ENCODE peak calls at places on chromosomes 13 and 19, in four cellular contexts. One of them, this sample, is unnamed.

GRCh38 chr19:6744381-6745288 is 5.2 kb downstream of the TRIP10 start:
- DNase-seq in fibroblast of pulmonary artery: peak; percentile 92
- DNase-seq in activated naive CD8-positive, alpha-beta T cell treated with anti-CD3 and anti-CD28 coated beads, Interleukin-2, amount 50 U/mL, for 24 hours: no peak
- DNase-seq in T-helper 2 cell: no peak
- DNase-seq in this sample: peak; percentile 76

GRCh38 chr19:58089846-58090245 is 8.2 kb downstream of the ZSCAN18 start:
- DNase-seq in fibroblast of pulmonary artery: no peak
- DNase-seq in activated naive CD8-positive, alpha-beta T cell treated with anti-CD3 and anti-CD28 coated beads, Interleukin-2, amount 50 U/mL, for 24 hours: no peak
- DNase-seq in T-helper 2 cell: no peak
- DNase-seq in this sample: no peak

GRCh38 chr19:3146677-3147100 is 10.9 kb downstream of the GNA15 start:
- DNase-seq in fibroblast of pulmonary artery: no peak
- DNase-seq in activated naive CD8-positive, alpha-beta T cell treated with anti-CD3 and anti-CD28 coated beads, Interleukin-2, amount 50 U/mL, for 24 hours: peak; percentile 79
- DNase-seq in T-helper 2 cell: peak; percentile 54
- DNase-seq in this sample: no peak

GRCh38 chr13:71760226-71760591 is 106.8 kb downstream of the DACH1 start:
- DNase-seq in fibroblast of pulmonary artery: no peak
- DNase-seq in activated naive CD8-positive, alpha-beta T cell treated with anti-CD3 and anti-CD28 coated beads, Interleukin-2, amount 50 U/mL, for 24 hours: no peak
- DNase-seq in T-helper 2 cell: no peak
- DNase-seq in this sample: no peak

GRCh38 chr19:49361438-49362047 is 673 bp downstream of the TEAD2 start:
- DNase-seq in fibroblast of pulmonary artery: peak; percentile 88
- DNase-seq in activated naive CD8-positive, alpha-beta T cell treated with anti-CD3 and anti-CD28 coated beads, Interleukin-2, amount 50 U/mL, for 24 hours: peak; percentile 25
- DNase-seq in T-helper 2 cell: no peak
- DNase-seq in this sample: peak; percentile 93

GRCh38 chr13:90719452-90719851 is 628.0 kb upstream of the MIR17HG start:
- DNase-seq in fibroblast of pulmonary artery: peak; percentile 20
- DNase-seq in activated naive CD8-positive, alpha-beta T cell treated with anti-CD3 and anti-CD28 coated beads, Interleukin-2, amount 50 U/mL, for 24 hours: no peak
- DNase-seq in T-helper 2 cell: no peak
- DNase-seq in this sample: peak; percentile 26

GRCh38 chr13:80297094-80297493 is 43.8 kb downstream of the SPRY2 start:
- DNase-seq in fibroblast of pulmonary artery: no peak
- DNase-seq in activated naive CD8-positive, alpha-beta T cell treated with anti-CD3 and anti-CD28 coated beads, Interleukin-2, amount 50 U/mL, for 24 hours: no peak
- DNase-seq in T-helper 2 cell: no peak
- DNase-seq in this sample: no peak

GRCh38 chr13:50942630-50943311 is 33.2 kb downstream of the RNASEH2B start:
- DNase-seq in fibroblast of pulmonary artery: no peak
- DNase-seq in activated naive CD8-positive, alpha-beta T cell treated with anti-CD3 and anti-CD28 coated beads, Interleukin-2, amount 50 U/mL, for 24 hours: no peak
- DNase-seq in T-helper 2 cell: no peak
- DNase-seq in this sample: no peak

GRCh38 chr13:73767747-73768315 is 366.4 kb downstream of the KLF12 start:
- DNase-seq in fibroblast of pulmonary artery: no peak
- DNase-seq in activated naive CD8-positive, alpha-beta T cell treated with anti-CD3 and anti-CD28 coated beads, Interleukin-2, amount 50 U/mL, for 24 hours: peak; percentile 41
- DNase-seq in T-helper 2 cell: no peak
- DNase-seq in this sample: no peak

GRCh38 chr13:56400774-56401173 is 739.9 kb upstream of the PRR20A start:
- DNase-seq in fibroblast of pulmonary artery: no peak
- DNase-seq in activated naive CD8-positive, alpha-beta T cell treated with anti-CD3 and anti-CD28 coated beads, Interleukin-2, amount 50 U/mL, for 24 hours: no peak
- DNase-seq in T-helper 2 cell: no peak
- DNase-seq in this sample: no peak

GRCh38 chr13:51727634-51728274 is 76.2 kb downstream of the DHRS12 start:
- DNase-seq in fibroblast of pulmonary artery: no peak
- DNase-seq in activated naive CD8-positive, alpha-beta T cell treated with anti-CD3 and anti-CD28 coated beads, Interleukin-2, amount 50 U/mL, for 24 hours: no peak
- DNase-seq in T-helper 2 cell: no peak
- DNase-seq in this sample: no peak

GRCh38 chr13:40485611-40486517 is 180.6 kb downstream of the FOXO1 start:
- DNase-seq in fibroblast of pulmonary artery: no peak
- DNase-seq in activated naive CD8-positive, alpha-beta T cell treated with anti-CD3 and anti-CD28 coated beads, Interleukin-2, amount 50 U/mL, for 24 hours: no peak
- DNase-seq in T-helper 2 cell: no peak
- DNase-seq in this sample: no peak

GRCh38 chr13:97986841-97987240 is 33.4 kb downstream of the IPO5 start:
- DNase-seq in fibroblast of pulmonary artery: no peak
- DNase-seq in activated naive CD8-positive, alpha-beta T cell treated with anti-CD3 and anti-CD28 coated beads, Interleukin-2, amount 50 U/mL, for 24 hours: no peak
- DNase-seq in T-helper 2 cell: no peak
- DNase-seq in this sample: no peak

GRCh38 chr13:93309886-93310520 is 83.4 kb downstream of the GPC6 start:
- DNase-seq in fibroblast of pulmonary artery: peak; percentile 95
- DNase-seq in activated naive CD8-positive, alpha-beta T cell treated with anti-CD3 and anti-CD28 coated beads, Interleukin-2, amount 50 U/mL, for 24 hours: no peak
- DNase-seq in T-helper 2 cell: no peak
- DNase-seq in this sample: peak; percentile 96

GRCh38 chr13:29886446-29886845 is 36.0 kb upstream of the UBL3 start:
- DNase-seq in fibroblast of pulmonary artery: no peak
- DNase-seq in activated naive CD8-positive, alpha-beta T cell treated with anti-CD3 and anti-CD28 coated beads, Interleukin-2, amount 50 U/mL, for 24 hours: peak; percentile 60
- DNase-seq in T-helper 2 cell: no peak
- DNase-seq in this sample: no peak

GRCh38 chr13:107551521-107551920 is 663.8 kb downstream of the LIG4 start:
- DNase-seq in fibroblast of pulmonary artery: no peak
- DNase-seq in activated naive CD8-positive, alpha-beta T cell treated with anti-CD3 and anti-CD28 coated beads, Interleukin-2, amount 50 U/mL, for 24 hours: no peak
- DNase-seq in T-helper 2 cell: no peak
- DNase-seq in this sample: no peak

GRCh38 chr19:29587518-29587986 is 18.5 kb upstream of the POP4 start:
- DNase-seq in fibroblast of pulmonary artery: no peak
- DNase-seq in activated naive CD8-positive, alpha-beta T cell treated with anti-CD3 and anti-CD28 coated beads, Interleukin-2, amount 50 U/mL, for 24 hours: peak; percentile 56
- DNase-seq in T-helper 2 cell: no peak
- DNase-seq in this sample: peak; percentile 11

GRCh38 chr19:10717356-10718204 is at the start of gene DNM2:
- DNase-seq in fibroblast of pulmonary artery: peak; percentile 100
- DNase-seq in activated naive CD8-positive, alpha-beta T cell treated with anti-CD3 and anti-CD28 coated beads, Interleukin-2, amount 50 U/mL, for 24 hours: peak; percentile 97
- DNase-seq in T-helper 2 cell: peak; percentile 93
- DNase-seq in this sample: peak; percentile 100

GRCh38 chr19:9861503-9861902 is 26.4 kb downstream of the PIN1 start:
- DNase-seq in fibroblast of pulmonary artery: no peak
- DNase-seq in activated naive CD8-positive, alpha-beta T cell treated with anti-CD3 and anti-CD28 coated beads, Interleukin-2, amount 50 U/mL, for 24 hours: no peak
- DNase-seq in T-helper 2 cell: no peak
- DNase-seq in this sample: no peak

GRCh38 chr13:21897140-21897539 is 226.3 kb downstream of the FGF9 start:
- DNase-seq in fibroblast of pulmonary artery: no peak
- DNase-seq in activated naive CD8-positive, alpha-beta T cell treated with anti-CD3 and anti-CD28 coated beads, Interleukin-2, amount 50 U/mL, for 24 hours: no peak
- DNase-seq in T-helper 2 cell: no peak
- DNase-seq in this sample: no peak

GRCh38 chr19:49566302-49566701 is 14.1 kb downstream of the NOSIP start:
- DNase-seq in fibroblast of pulmonary artery: no peak
- DNase-seq in activated naive CD8-positive, alpha-beta T cell treated with anti-CD3 and anti-CD28 coated beads, Interleukin-2, amount 50 U/mL, for 24 hours: no peak
- DNase-seq in T-helper 2 cell: no peak
- DNase-seq in this sample: no peak

GRCh38 chr19:56660381-56661105 is 11.0 kb downstream of the ZNF835 start:
- DNase-seq in fibroblast of pulmonary artery: no peak
- DNase-seq in activated naive CD8-positive, alpha-beta T cell treated with anti-CD3 and anti-CD28 coated beads, Interleukin-2, amount 50 U/mL, for 24 hours: no peak
- DNase-seq in T-helper 2 cell: no peak
- DNase-seq in this sample: no peak

GRCh38 chr13:44932850-44933251 is 56.4 kb downstream of the NUFIP1 start:
- DNase-seq in fibroblast of pulmonary artery: peak; percentile 92
- DNase-seq in activated naive CD8-positive, alpha-beta T cell treated with anti-CD3 and anti-CD28 coated beads, Interleukin-2, amount 50 U/mL, for 24 hours: no peak
- DNase-seq in T-helper 2 cell: no peak
- DNase-seq in this sample: peak; percentile 75

GRCh38 chr13:24741791-24742190 is 22.2 kb upstream of the RNF17 start:
- DNase-seq in fibroblast of pulmonary artery: no peak
- DNase-seq in activated naive CD8-positive, alpha-beta T cell treated with anti-CD3 and anti-CD28 coated beads, Interleukin-2, amount 50 U/mL, for 24 hours: no peak
- DNase-seq in T-helper 2 cell: no peak
- DNase-seq in this sample: no peak

GRCh38 chr19:34336781-34337271 is 28.2 kb upstream of the GPI start:
- DNase-seq in fibroblast of pulmonary artery: peak; percentile 62
- DNase-seq in activated naive CD8-positive, alpha-beta T cell treated with anti-CD3 and anti-CD28 coated beads, Interleukin-2, amount 50 U/mL, for 24 hours: no peak
- DNase-seq in T-helper 2 cell: no peak
- DNase-seq in this sample: peak; percentile 42

GRCh38 chr19:51295382-51296126 is 15.9 kb upstream of the IGLON5 start:
- DNase-seq in fibroblast of pulmonary artery: no peak
- DNase-seq in activated naive CD8-positive, alpha-beta T cell treated with anti-CD3 and anti-CD28 coated beads, Interleukin-2, amount 50 U/mL, for 24 hours: no peak
- DNase-seq in T-helper 2 cell: no peak
- DNase-seq in this sample: no peak

This sample was measured in mesenchymal stem cell.